ENCODE peak calls at places on chromosomes 11 and 22, in seven cellular contexts. K is heart left ventricle; A is colonic mucosa; B is CD8-positive, alpha-beta memory T cell; S is brain microvascular endothelial cell; Y is mesenchymal stem cell; N is iPS DF 6.9. E is an unnamed sample.
A peak's percentile ranks its signal among the peaks of the same experiment; 100 is the strongest.

GRCh38 chr11:33135216-33135615 is 26.1 kb downstream of the CSTF3 start:
- DNase-seq in A (no peak), N (no peak), S (peak; percentile 55), B (no peak), K (no peak), Y (peak; percentile 84), E (no peak)

GRCh38 chr22:35482974-35483373 is 57.7 kb upstream of the RASD2 start:
- DNase-seq in N (no peak), B (no peak), Y (no peak), K (no peak), S (no peak), A (no peak), E (no peak)

GRCh38 chr22:48644108-48644507 is 1183.6 kb downstream of the BRD1 start:
- DNase-seq in Y (no peak), K (no peak), A (no peak), S (no peak), B (no peak), N (no peak), E (peak; percentile 50)

GRCh38 chr22:25448435-25449051 is 115.9 kb upstream of the GRK3 start:
- DNase-seq in Y (peak; percentile 55), N (no peak), B (no peak), A (peak; percentile 20), S (peak; percentile 13), K (no peak), E (no peak)

GRCh38 chr11:119254239-119254638 is 48.1 kb downstream of the CBL start:
- DNase-seq in B (no peak), N (no peak), K (no peak), Y (no peak), A (no peak), S (no peak), E (no peak)

GRCh38 chr11:65661599-65662246 is 993 bp downstream of the RELA start:
- DNase-seq in N (no peak), A (no peak), S (no peak), B (no peak), K (peak; percentile 31), Y (no peak), E (no peak)

GRCh38 chr11:61059260-61059752 is 43.0 kb upstream of the CD5 start:
- DNase-seq in A (no peak), S (no peak), B (no peak), N (no peak), Y (no peak), K (no peak), E (no peak)

GRCh38 chr22:48397531-48398180 is 1430.0 kb downstream of the BRD1 start:
- DNase-seq in N (no peak), K (no peak), Y (no peak), B (no peak), S (no peak), A (no peak), E (no peak)

GRCh38 chr11:77191429-77191822 is 63.4 kb downstream of the MYO7A start:
- DNase-seq in S (no peak), N (no peak), K (no peak), B (no peak), Y (no peak), A (no peak), E (no peak)

GRCh38 chr11:77381749-77382693 is 80.5 kb upstream of the GDPD4 start:
- DNase-seq in K (no peak), Y (peak; percentile 83), A (no peak), S (no peak), N (no peak), B (no peak), E (no peak)

GRCh38 chr11:47270331-47271271 is 668 bp downstream of the MADD start:
- DNase-seq in Y (peak; percentile 60), S (peak; percentile 45), K (peak; percentile 46), N (no peak), A (peak; percentile 53), B (peak; percentile 57), E (no peak)

GRCh38 chr11:2517386-2518064 is 72.7 kb downstream of the KCNQ1 start:
- DNase-seq in S (no peak), N (no peak), B (no peak), K (peak; percentile 19), Y (no peak), A (peak; percentile 12), E (no peak)

GRCh38 chr11:66985508-66986177 is 10.5 kb downstream of the C11orf86 start:
- DNase-seq in K (peak; percentile 86), N (no peak), B (no peak), Y (no peak), A (no peak), S (no peak), E (peak; percentile 32)
- H3K27ac ChIP-seq in K (no peak overlapping the region), N (no peak overlapping the region), B (no peak overlapping the region), Y (no peak overlapping the region), A (no peak overlapping the region), S (no peak overlapping the region), E (no peak overlapping the region)

GRCh38 chr11:14042686-14043440 is 80.3 kb downstream of the SPON1 start:
- DNase-seq in N (no peak), K (no peak), A (no peak), B (no peak), S (no peak), Y (no peak), E (no peak)
- H3K27ac ChIP-seq in N (no peak overlapping the region), K (no peak overlapping the region), A (no peak overlapping the region), B (no peak overlapping the region), S (no peak overlapping the region), Y (no peak overlapping the region), E (no peak overlapping the region)

GRCh38 chr11:253886-254270 is 17.1 kb downstream of the PSMD13 start:
- DNase-seq in Y (no peak), A (no peak), S (no peak), N (no peak), K (no peak), B (no peak), E (no peak)

GRCh38 chr11:251550-251949 is 14.8 kb downstream of the PSMD13 start:
- DNase-seq in A (no peak), Y (no peak), N (no peak), B (no peak), K (no peak), S (no peak), E (no peak)

GRCh38 chr11:250740-251299 is 14.0 kb downstream of the PSMD13 start:
- DNase-seq in A (peak; percentile 64), B (peak; percentile 86), S (peak; percentile 60), K (peak; percentile 54), Y (peak; percentile 68), N (no peak), E (no peak)

GRCh38 chr11:253160-253885 is 16.5 kb downstream of the PSMD13 start:
- DNase-seq in B (no peak), S (no peak), A (no peak), Y (no peak), K (no peak), N (no peak), E (no peak)

GRCh38 chr11:252666-253065 is 15.9 kb downstream of the PSMD13 start:
- DNase-seq in B (no peak), S (no peak), A (no peak), N (no peak), K (no peak), Y (no peak), E (no peak)
- H3K27ac ChIP-seq in B (no peak overlapping the region), S (no peak overlapping the region), A (no peak overlapping the region), N (no peak overlapping the region), K (no peak overlapping the region), Y (no peak overlapping the region), E (no peak overlapping the region)

GRCh38 chr11:117145393-117145761 is 1.3 kb downstream of the PAFAH1B2 start:
- DNase-seq in N (no peak), B (no peak), A (peak; percentile 30), S (peak; percentile 32), Y (peak; percentile 68), K (no peak), E (no peak)
- H3K27ac ChIP-seq in N (no peak overlapping the region), B (peak overlapping the region; percentile 80), A (peak overlapping the region; percentile 95), S (peak overlapping the region; percentile 80), Y (peak overlapping the region; percentile 84), K (peak overlapping the region; percentile 93), E (peak overlapping the region; percentile 93)

DNA sequence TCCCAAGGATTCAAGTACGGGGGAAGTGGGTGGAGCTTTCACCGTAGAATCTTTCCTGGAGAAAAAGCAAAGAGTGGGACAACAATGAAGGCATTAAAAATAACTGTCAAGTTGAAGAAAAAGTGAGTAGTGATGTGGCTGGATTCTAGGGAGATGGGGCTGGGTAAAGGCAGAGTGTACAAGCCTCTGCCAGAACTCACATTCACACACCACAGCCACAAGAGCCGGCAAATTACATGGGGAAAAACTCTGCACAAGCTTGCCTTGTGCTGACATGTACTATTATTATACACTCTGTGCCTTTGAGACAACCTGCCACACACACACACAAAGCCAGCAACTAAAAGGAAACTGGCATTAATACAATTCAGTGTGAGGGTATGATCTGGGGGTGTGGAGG is 182.6 kb downstream of the LARGE1 start:
- DNase-seq in B (no peak), K (no peak), A (no peak), Y (no peak), N (no peak), S (no peak), E (no peak)
- H3K27ac ChIP-seq in B (no peak overlapping the region), K (no peak overlapping the region), A (no peak overlapping the region), Y (no peak overlapping the region), N (no peak overlapping the region), S (no peak overlapping the region), E (no peak overlapping the region)

DNA sequence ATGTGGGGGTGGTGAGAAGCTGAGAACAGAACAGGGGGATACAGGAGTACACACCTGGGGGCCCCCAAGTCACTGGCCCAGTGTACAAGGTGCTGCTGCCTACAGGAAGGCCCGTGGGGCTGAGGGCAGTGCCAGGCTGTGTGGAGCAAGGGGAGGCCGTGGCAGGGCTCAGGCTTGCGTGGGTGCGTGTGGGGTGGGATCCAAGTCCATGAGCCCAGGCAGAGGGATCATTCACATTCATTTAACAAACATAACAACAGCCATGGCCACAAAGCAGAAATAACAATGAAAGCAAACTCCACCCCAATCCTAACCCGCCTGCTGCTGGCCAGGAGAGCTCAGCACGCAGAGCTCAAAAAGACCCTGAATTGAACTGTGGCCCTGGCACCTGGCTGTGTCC is 17.1 kb upstream of the SCGB1A1 start:
- DNase-seq in S (no peak), N (no peak), Y (no peak), B (no peak), A (no peak), K (no peak), E (no peak)
- H3K27ac ChIP-seq in S (no peak overlapping the region), N (no peak overlapping the region), Y (no peak overlapping the region), B (no peak overlapping the region), A (peak overlapping the region; percentile 47), K (peak overlapping the region; percentile 41), E (no peak overlapping the region)

DNA sequence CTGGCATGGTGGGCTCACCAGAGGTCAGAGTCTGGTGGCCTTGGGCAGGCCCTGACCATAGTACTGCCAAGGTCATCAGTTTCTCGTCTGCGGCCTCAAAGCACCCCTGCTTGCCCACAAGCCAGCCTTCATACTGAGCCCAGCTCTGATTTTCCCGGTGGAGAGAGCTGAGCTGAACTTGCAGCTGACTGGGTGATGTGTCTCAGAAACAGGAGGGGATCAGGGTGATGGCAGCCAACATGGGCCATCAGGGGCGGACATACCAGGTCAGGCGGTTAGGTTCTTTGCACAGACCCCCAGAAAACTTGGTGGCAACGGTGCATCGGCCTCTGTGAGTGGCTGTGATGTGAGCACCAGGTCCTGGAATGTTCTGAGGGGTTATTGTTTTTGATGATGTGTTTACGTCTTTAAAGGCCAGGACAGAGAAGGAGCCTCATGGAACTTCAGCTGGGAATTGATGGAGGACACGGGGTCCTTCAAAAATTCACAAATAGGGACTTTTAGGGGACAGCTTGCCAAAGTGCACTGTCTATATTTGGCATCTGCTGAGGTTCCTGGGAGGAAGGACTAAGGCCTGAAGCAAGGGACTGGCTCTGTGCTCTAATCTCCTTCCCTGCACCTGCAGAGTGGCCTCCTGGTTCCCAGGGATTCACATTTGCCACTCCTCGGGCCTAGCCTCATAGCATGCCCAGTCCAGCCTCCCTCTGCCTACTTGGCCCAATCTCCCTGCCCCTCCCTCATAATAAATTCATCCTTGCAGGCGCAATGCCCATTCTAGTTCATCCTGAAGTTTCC is 131.2 kb downstream of the OSBP2 start:
- DNase-seq in Y (no peak), B (no peak), N (no peak), K (no peak), A (no peak), S (no peak), E (no peak)
- H3K27ac ChIP-seq in Y (no peak overlapping the region), B (no peak overlapping the region), N (no peak overlapping the region), K (no peak overlapping the region), A (no peak overlapping the region), S (no peak overlapping the region), E (no peak overlapping the region)